ENCODE peak calls at places on chromosomes 1 and 21, in seven cellular contexts. A is K562, Z is cardiac muscle cell, X is HCT116, L is IMR-90, B is fibroblast of mammary gland, Q is gastrocnemius medialis. N is an unnamed sample.

GRCh38 chr1:57265105-57265504 is 158.8 kb downstream of the DAB1 start:
- DNase-seq in A (no peak), Z (no peak), X (no peak), L (no peak), B (no peak), Q (no peak), N (no peak)

GRCh38 chr1:149942207-149942606 is 5.5 kb upstream of the MTMR11 start:
- DNase-seq in A (peak; percentile 74), Z (peak; percentile 62), X (no peak), L (peak; percentile 41), B (peak; percentile 63), Q (no peak), N (no peak)

GRCh38 chr1:168636642-168637111 is 60.3 kb downstream of the XCL1 start:
- DNase-seq in A (no peak), Z (peak; percentile 45), X (no peak), L (no peak), B (peak; percentile 60), Q (peak; percentile 85), N (no peak)

GRCh38 chr1:15151377-15151806 is 2.2 kb upstream of the TMEM51 start:
- DNase-seq in A (no peak), Z (no peak), X (no peak), L (no peak), B (no peak), Q (no peak), N (no peak)

GRCh38 chr1:58745666-58746065 is 38.2 kb downstream of the JUN start:
- DNase-seq in A (no peak), Z (no peak), X (no peak), L (no peak), B (no peak), Q (no peak), N (no peak)

GRCh38 chr1:223081181-223081994 is 61.7 kb downstream of the TLR5 start:
- DNase-seq in A (peak; percentile 87), Z (peak; percentile 93), X (peak; percentile 97), L (peak; percentile 73), B (peak; percentile 89), Q (peak; percentile 72), N (peak; percentile 21)

GRCh38 chr1:119647734-119648619 is at the start of gene ZNF697:
- DNase-seq in A (peak; percentile 93), Z (peak; percentile 99), X (peak; percentile 89), L (peak; percentile 98), B (peak; percentile 97), Q (peak; percentile 97), N (no peak)

GRCh38 chr1:196405839-196406238 is 202.4 kb downstream of the KCNT2 start:
- DNase-seq in A (no peak), Z (no peak), X (no peak), L (no peak), B (no peak), Q (no peak), N (no peak)

GRCh38 chr21:46154955-46155513 is 345 bp downstream of the FTCD start:
- DNase-seq in A (no peak), Z (no peak), X (no peak), L (no peak), B (no peak), Q (peak; percentile 7), N (no peak)

GRCh38 chr1:19083081-19083480 is 126.6 kb upstream of the IFFO2 start:
- DNase-seq in A (no peak), Z (peak; percentile 89), X (no peak), L (peak; percentile 41), B (no peak), Q (no peak), N (no peak)

GRCh38 chr1:148292915-148293314 is 140.8 kb upstream of the NBPF11 start:
- DNase-seq in A (no peak), Z (no peak), X (no peak), L (no peak), B (no peak), Q (no peak), N (no peak)

GRCh38 chr1:162187676-162188075 is 118.2 kb downstream of the NOS1AP start:
- DNase-seq in A (no peak), Z (peak; percentile 71), X (no peak), L (no peak), B (peak; percentile 55), Q (no peak), N (no peak)

GRCh38 chr1:98057236-98057635 is 136.4 kb upstream of the DPYD start:
- DNase-seq in A (no peak), Z (no peak), X (no peak), L (no peak), B (no peak), Q (no peak), N (no peak)

GRCh38 chr1:113530021-113530420 is 139.7 kb downstream of the MAGI3 start:
- DNase-seq in A (no peak), Z (no peak), X (no peak), L (no peak), B (no peak), Q (no peak), N (no peak)

GRCh38 chr1:211939876-211940468 is 95.4 kb downstream of the INTS7 start:
- DNase-seq in A (no peak), Z (no peak), X (no peak), L (no peak), B (no peak), Q (no peak), N (peak; percentile 94)

GRCh38 chr1:246043556-246043955 is 463.5 kb downstream of the SMYD3 start:
- DNase-seq in A (no peak), Z (no peak), X (no peak), L (no peak), B (no peak), Q (no peak), N (no peak)

GRCh38 chr1:205470131-205470530 is 14.3 kb upstream of the BLACAT1 start:
- DNase-seq in A (no peak), Z (no peak), X (no peak), L (no peak), B (no peak), Q (no peak), N (no peak)

GRCh38 chr21:28207776-28208175 is 784.9 kb downstream of the LTN1 start:
- DNase-seq in A (no peak), Z (peak; percentile 68), X (no peak), L (peak; percentile 83), B (peak; percentile 85), Q (no peak), N (no peak)

GRCh38 chr1:206766251-206766856 is 4.2 kb upstream of the IL19 start:
- DNase-seq in A (peak; percentile 75), Z (peak; percentile 82), X (no peak), L (peak; percentile 93), B (peak; percentile 82), Q (peak; percentile 36), N (no peak)

GRCh38 chr1:53657256-53657805 is 81.6 kb downstream of the GLIS1 start:
- DNase-seq in A (no peak), Z (no peak), X (no peak), L (no peak), B (no peak), Q (no peak), N (no peak)

GRCh38 chr1:181135462-181135781 is 46.9 kb downstream of the IER5 start:
- DNase-seq in A (peak; percentile 77), Z (peak; percentile 26), X (no peak), L (no peak), B (peak; percentile 48), Q (peak; percentile 10), N (no peak)

GRCh38 chr1:45892068-45892785 is 88.8 kb downstream of the MAST2 start:
- DNase-seq in A (no peak), Z (peak; percentile 88), X (peak; percentile 93), L (peak; percentile 94), B (peak; percentile 92), Q (peak; percentile 53), N (no peak)

GRCh38 chr1:158058339-158059025 is 65.0 kb downstream of the KIRREL1 start:
- DNase-seq in A (no peak), Z (no peak), X (no peak), L (no peak), B (no peak), Q (no peak), N (no peak)
- TF ChIP-seq CTCF in A (no peak), Z (no peak), X (no peak), L (no peak), B (no peak), Q (no peak), N (no peak)

DNA sequence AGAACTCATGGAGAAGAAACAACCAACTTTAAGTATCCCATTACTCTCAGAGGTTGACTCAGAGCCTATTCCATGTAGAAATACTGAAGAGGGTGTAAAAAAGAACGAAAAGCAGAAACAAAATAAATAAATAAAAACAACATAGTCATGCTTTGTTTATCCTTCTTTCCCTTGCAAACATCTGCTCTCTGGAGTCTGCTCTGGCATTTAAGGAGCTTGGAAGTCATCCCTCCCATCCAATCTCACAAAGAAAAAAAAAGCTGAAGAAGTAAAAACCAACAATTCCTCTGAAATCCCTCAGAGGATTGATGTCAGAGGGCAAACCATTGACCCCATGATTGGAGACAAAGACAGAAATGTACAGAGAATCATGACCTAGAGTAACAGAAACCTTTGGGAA is 302.6 kb upstream of the GREM2 start:
- DNase-seq in A (no peak), Z (no peak), X (no peak), L (no peak), B (no peak), Q (no peak), N (no peak)
- TF ChIP-seq CTCF in A (no peak), Z (no peak), X (no peak), L (no peak), B (no peak), Q (no peak), N (no peak)

GRCh38 chr21:14403681-14404318 is 20.9 kb upstream of the HSPA13 start:
- DNase-seq in A (peak; percentile 49), Z (peak; percentile 60), X (peak; percentile 13), L (peak; percentile 45), B (peak; percentile 45), Q (no peak), N (peak; percentile 18)
- TF ChIP-seq CTCF in A (peak; percentile 54), Z (peak; percentile 51), X (peak; percentile 46), L (peak; percentile 66), B (peak; percentile 59), Q (peak; percentile 38), N (peak; percentile 60)

DNA sequence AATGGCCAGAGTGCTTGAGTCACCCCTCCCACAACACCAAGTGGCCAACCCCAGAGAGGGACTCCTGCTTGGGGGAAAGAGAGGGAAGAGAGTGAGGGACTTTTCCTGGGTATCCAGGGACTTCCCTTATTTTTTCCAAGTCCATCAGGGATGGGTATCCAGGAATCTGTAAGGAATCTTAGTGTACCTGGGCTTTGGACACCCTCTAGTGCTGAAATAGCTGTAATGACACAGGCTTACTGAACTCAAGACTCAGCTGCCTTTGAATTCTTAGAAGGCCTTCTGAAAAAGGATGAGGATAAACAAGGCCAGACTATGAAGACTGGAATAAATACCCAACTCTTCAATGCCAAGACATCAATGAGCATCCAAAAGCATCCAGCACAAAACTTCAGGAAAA is 12.0 kb downstream of the TSHB start:
- DNase-seq in A (no peak), Z (peak; percentile 26), X (peak; percentile 46), L (no peak), B (peak; percentile 40), Q (no peak), N (no peak)
- TF ChIP-seq CTCF in A (peak; percentile 27), Z (peak; percentile 34), X (peak; percentile 62), L (peak; percentile 23), B (peak; percentile 47), Q (no peak), N (peak; percentile 32)

N was measured in GM12864.